ENCODE peak calls at places on chromosomes 1 and 21, in four cellular contexts. One of them, this sample, is unnamed.

GRCh38 chr1:35924838-35925237 is 6.1 kb upstream of the AGO3 start:
- DNase-seq in heart right ventricle: no peak
- DNase-seq in fibroblast of mammary gland: no peak
- DNase-seq in endothelial cell: no peak
- DNase-seq in this sample: no peak

GRCh38 chr1:30083800-30084464 is 639.5 kb downstream of the MATN1 start:
- DNase-seq in endothelial cell: no peak
- DNase-seq in fibroblast of mammary gland: peak
- DNase-seq in heart right ventricle: no peak
- DNase-seq in this sample: no peak

GRCh38 chr21:45892156-45892919 is 89.2 kb upstream of the COL6A1 start:
- DNase-seq in endothelial cell: no peak
- DNase-seq in heart right ventricle: no peak
- DNase-seq in fibroblast of mammary gland: no peak
- DNase-seq in this sample: no peak

GRCh38 chr1:168096296-168097165 is 40.2 kb downstream of the GPR161 start:
- DNase-seq in fibroblast of mammary gland: no peak
- DNase-seq in endothelial cell: no peak
- DNase-seq in heart right ventricle: no peak
- DNase-seq in this sample: no peak

GRCh38 chr1:8911416-8912309 is 33.2 kb upstream of the ENO1 start:
- DNase-seq in heart right ventricle: no peak
- DNase-seq in endothelial cell: no peak
- DNase-seq in fibroblast of mammary gland: no peak
- DNase-seq in this sample: no peak

GRCh38 chr1:47931395-47931794 is 65.8 kb downstream of the TRABD2B start:
- DNase-seq in fibroblast of mammary gland: no peak
- DNase-seq in endothelial cell: no peak
- DNase-seq in heart right ventricle: no peak
- DNase-seq in this sample: no peak

GRCh38 chr1:176854725-176855433 is 309.6 kb downstream of the ASTN1 start:
- DNase-seq in endothelial cell: no peak
- DNase-seq in heart right ventricle: no peak
- DNase-seq in fibroblast of mammary gland: no peak
- DNase-seq in this sample: no peak

GRCh38 chr21:37656899-37657298 is 259.4 kb downstream of the KCNJ6 start:
- DNase-seq in heart right ventricle: no peak
- DNase-seq in fibroblast of mammary gland: no peak
- DNase-seq in endothelial cell: no peak
- DNase-seq in this sample: no peak

GRCh38 chr1:44947060-44947773 is 39.2 kb downstream of the EIF2B3 start:
- DNase-seq in endothelial cell: no peak
- DNase-seq in fibroblast of mammary gland: peak
- DNase-seq in heart right ventricle: peak
- DNase-seq in this sample: no peak

GRCh38 chr1:56045062-56045461 is 534.3 kb downstream of the PLPP3 start:
- DNase-seq in endothelial cell: no peak
- DNase-seq in fibroblast of mammary gland: no peak
- DNase-seq in heart right ventricle: no peak
- DNase-seq in this sample: no peak

GRCh38 chr1:58779059-58779754 is 4.6 kb downstream of the JUN start:
- DNase-seq in endothelial cell: no peak
- DNase-seq in fibroblast of mammary gland: peak
- DNase-seq in heart right ventricle: no peak
- DNase-seq in this sample: no peak

GRCh38 chr1:20343149-20343936 is 52.7 kb downstream of the VWA5B1 start:
- DNase-seq in endothelial cell: peak
- DNase-seq in heart right ventricle: peak
- DNase-seq in fibroblast of mammary gland: no peak
- DNase-seq in this sample: peak

GRCh38 chr1:21121764-21122471 is 54.8 kb downstream of the EIF4G3 start:
- DNase-seq in heart right ventricle: no peak
- DNase-seq in endothelial cell: no peak
- DNase-seq in fibroblast of mammary gland: no peak
- DNase-seq in this sample: no peak

GRCh38 chr1:100028765-100029164 is 59.0 kb downstream of the SLC35A3 start:
- DNase-seq in endothelial cell: no peak
- DNase-seq in heart right ventricle: no peak
- DNase-seq in fibroblast of mammary gland: no peak
- DNase-seq in this sample: no peak

GRCh38 chr1:204945565-204945977 is 74.9 kb downstream of the NFASC start:
- DNase-seq in fibroblast of mammary gland: no peak
- DNase-seq in endothelial cell: no peak
- DNase-seq in heart right ventricle: no peak
- DNase-seq in this sample: no peak

DNA sequence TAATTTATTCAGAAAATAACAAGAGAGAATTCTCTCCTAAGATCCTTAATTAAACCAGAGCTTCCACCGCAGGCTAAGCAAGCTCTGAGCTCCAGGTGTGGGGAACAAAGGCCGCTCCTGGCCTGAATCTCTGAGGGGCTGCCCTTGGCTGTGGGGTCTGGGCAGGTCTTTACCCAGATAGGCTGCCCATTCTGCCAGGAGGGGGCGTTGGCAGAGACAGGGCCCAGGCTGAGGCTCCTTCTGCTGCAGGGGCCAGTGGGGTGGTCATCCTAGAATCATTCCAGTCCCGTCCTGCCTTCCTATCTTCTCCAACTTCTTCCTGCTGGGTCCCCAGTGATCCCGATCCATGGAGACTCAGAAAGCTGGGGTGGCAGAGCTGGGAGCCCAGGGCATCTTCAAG is 82.9 kb upstream of the POU3F1 start:
- DNase-seq in fibroblast of mammary gland: no peak
- DNase-seq in heart right ventricle: no peak
- DNase-seq in endothelial cell: no peak
- DNase-seq in this sample: no peak
- TF ChIP-seq CTCF in fibroblast of mammary gland: no peak
- TF ChIP-seq CTCF in heart right ventricle: no peak
- TF ChIP-seq CTCF in endothelial cell: no peak
- TF ChIP-seq CTCF in this sample: no peak

DNA sequence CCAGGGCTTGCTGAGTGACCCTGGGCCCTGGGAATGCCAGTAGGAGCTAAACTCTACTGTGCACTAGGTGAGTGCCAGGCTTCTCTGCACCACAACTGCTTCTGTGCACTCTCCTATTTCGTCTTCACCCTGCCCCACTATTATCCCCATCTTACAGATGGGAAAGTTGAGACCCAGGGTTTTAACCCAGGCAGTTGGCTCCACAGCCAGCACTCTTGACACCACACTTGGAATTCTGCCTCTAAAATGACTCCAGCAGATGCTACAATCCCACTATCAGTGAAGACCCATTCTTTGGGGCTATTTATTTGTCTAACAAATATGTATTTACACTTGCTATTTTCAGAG is 56.1 kb downstream of the FOXO6 start:
- DNase-seq in heart right ventricle: no peak
- DNase-seq in endothelial cell: no peak
- DNase-seq in fibroblast of mammary gland: no peak
- DNase-seq in this sample: no peak
- TF ChIP-seq CTCF in heart right ventricle: no peak
- TF ChIP-seq CTCF in endothelial cell: peak
- TF ChIP-seq CTCF in fibroblast of mammary gland: no peak
- TF ChIP-seq CTCF in this sample: peak

DNA sequence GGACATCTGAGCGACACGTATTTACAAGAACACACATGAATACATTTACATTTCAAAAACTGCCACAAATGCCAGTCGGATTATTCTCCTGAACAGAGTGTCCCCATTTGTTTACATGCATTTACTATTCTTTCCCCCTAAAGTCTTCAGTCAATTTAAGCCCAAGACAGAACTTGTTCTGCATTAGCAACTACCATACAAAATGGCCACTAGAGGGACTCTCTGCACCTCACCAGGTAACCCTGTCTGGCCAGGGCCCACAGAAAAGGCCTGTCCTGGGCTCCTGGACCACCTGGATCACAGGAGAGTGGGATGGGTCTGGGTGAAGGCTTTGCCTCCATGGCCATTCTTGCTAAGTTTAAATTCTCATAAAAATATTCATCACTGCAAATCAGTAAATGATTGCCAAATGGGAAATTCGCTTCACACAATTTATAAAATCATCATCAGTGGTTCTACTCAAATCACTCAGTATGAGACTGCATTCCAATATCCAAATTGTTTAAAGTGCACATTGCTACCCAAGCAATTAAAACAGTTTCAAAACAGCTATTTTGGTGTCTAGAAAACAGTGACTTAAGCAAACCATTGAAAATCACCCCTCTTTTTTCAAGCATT is 12.5 kb upstream of the GUCA2A start:
- DNase-seq in fibroblast of mammary gland: peak
- DNase-seq in endothelial cell: no peak
- DNase-seq in heart right ventricle: no peak
- DNase-seq in this sample: no peak
- TF ChIP-seq CTCF in fibroblast of mammary gland: peak
- TF ChIP-seq CTCF in endothelial cell: peak
- TF ChIP-seq CTCF in heart right ventricle: peak
- TF ChIP-seq CTCF in this sample: peak

GRCh38 chr1:163565171-163565570 is 243.4 kb downstream of the NUF2 start:
- DNase-seq in fibroblast of mammary gland: no peak
- DNase-seq in endothelial cell: no peak
- DNase-seq in heart right ventricle: no peak
- DNase-seq in this sample: no peak

GRCh38 chr1:163562355-163562754 is 240.6 kb downstream of the NUF2 start:
- DNase-seq in endothelial cell: no peak
- DNase-seq in heart right ventricle: no peak
- DNase-seq in fibroblast of mammary gland: no peak
- DNase-seq in this sample: no peak

GRCh38 chr1:163561570-163562295 is 240.0 kb downstream of the NUF2 start:
- DNase-seq in heart right ventricle: no peak
- DNase-seq in endothelial cell: peak
- DNase-seq in fibroblast of mammary gland: peak
- DNase-seq in this sample: no peak
- TF ChIP-seq CTCF in heart right ventricle: peak
- TF ChIP-seq CTCF in endothelial cell: no peak
- TF ChIP-seq CTCF in fibroblast of mammary gland: peak
- TF ChIP-seq CTCF in this sample: peak

GRCh38 chr1:95532335-95532734 is 298.3 kb downstream of the RWDD3 start:
- DNase-seq in endothelial cell: no peak
- DNase-seq in fibroblast of mammary gland: no peak
- DNase-seq in heart right ventricle: no peak
- DNase-seq in this sample: no peak
- TF ChIP-seq CTCF in endothelial cell: no peak
- TF ChIP-seq CTCF in fibroblast of mammary gland: no peak
- TF ChIP-seq CTCF in heart right ventricle: no peak
- TF ChIP-seq CTCF in this sample: no peak

GRCh38 chr1:75764057-75764655 is 21.9 kb upstream of the RABGGTB start:
- DNase-seq in fibroblast of mammary gland: no peak
- DNase-seq in heart right ventricle: no peak
- DNase-seq in endothelial cell: no peak
- DNase-seq in this sample: no peak
- TF ChIP-seq CTCF in fibroblast of mammary gland: no peak
- TF ChIP-seq CTCF in heart right ventricle: no peak
- TF ChIP-seq CTCF in endothelial cell: no peak
- TF ChIP-seq CTCF in this sample: no peak

GRCh38 chr1:94776474-94776873 is 43.7 kb upstream of the SLC44A3 start:
- DNase-seq in fibroblast of mammary gland: no peak
- DNase-seq in heart right ventricle: no peak
- DNase-seq in endothelial cell: no peak
- DNase-seq in this sample: no peak
- TF ChIP-seq CTCF in fibroblast of mammary gland: no peak
- TF ChIP-seq CTCF in heart right ventricle: no peak
- TF ChIP-seq CTCF in endothelial cell: no peak
- TF ChIP-seq CTCF in this sample: no peak

GRCh38 chr1:27973771-27974452 is 14.1 kb downstream of the XKR8 start:
- DNase-seq in fibroblast of mammary gland: no peak
- DNase-seq in heart right ventricle: no peak
- DNase-seq in endothelial cell: no peak
- DNase-seq in this sample: no peak

GRCh38 chr1:27981146-27981545 is 21.4 kb downstream of the XKR8 start:
- DNase-seq in fibroblast of mammary gland: no peak
- DNase-seq in heart right ventricle: no peak
- DNase-seq in endothelial cell: no peak
- DNase-seq in this sample: no peak

GRCh38 chr1:27979151-27979858 is 19.5 kb downstream of the XKR8 start:
- DNase-seq in fibroblast of mammary gland: peak
- DNase-seq in endothelial cell: no peak
- DNase-seq in heart right ventricle: no peak
- DNase-seq in this sample: no peak

GRCh38 chr1:27980216-27980820 is 20.5 kb downstream of the XKR8 start:
- DNase-seq in fibroblast of mammary gland: no peak
- DNase-seq in endothelial cell: no peak
- DNase-seq in heart right ventricle: no peak
- DNase-seq in this sample: no peak

GRCh38 chr1:27979859-27980201 is 20.1 kb downstream of the XKR8 start:
- DNase-seq in endothelial cell: no peak
- DNase-seq in fibroblast of mammary gland: no peak
- DNase-seq in heart right ventricle: no peak
- DNase-seq in this sample: no peak
- TF ChIP-seq CTCF in endothelial cell: no peak
- TF ChIP-seq CTCF in fibroblast of mammary gland: no peak
- TF ChIP-seq CTCF in heart right ventricle: no peak
- TF ChIP-seq CTCF in this sample: no peak